ENCODE peak calls at places on chromosomes 6 and 20, in seven cellular contexts. P is thoracic aorta, E is heart left ventricle, H is brain microvascular endothelial cell, V is left ventricle myocardium inferior, R is uterus, T is transverse colon. O is an unnamed sample.

GRCh38 chr6:34235605-34236422 is 859 bp upstream of the HMGA1 start:
- DNase-seq in P (no peak), E (peak; percentile 71), H (peak; percentile 75), V (peak; percentile 64), R (peak; percentile 31), T (peak; percentile 70), O (peak; percentile 59)

GRCh38 chr6:96015321-96015790 is 418 bp upstream of the FUT9 start:
- DNase-seq in P (no peak), E (no peak), H (no peak), V (no peak), R (no peak), T (no peak), O (no peak)

GRCh38 chr20:25254986-25255680 is 7.2 kb downstream of the PYGB start:
- DNase-seq in P (no peak), E (peak; percentile 77), H (no peak), V (peak; percentile 67), R (no peak), T (peak; percentile 76), O (no peak)

GRCh38 chr6:105624055-105624454 is 221.2 kb upstream of the PREP start:
- DNase-seq in P (no peak), E (no peak), H (no peak), V (no peak), R (no peak), T (no peak), O (no peak)

GRCh38 chr6:117605169-117605826 is 3.0 kb upstream of the GOPC start:
- DNase-seq in P (no peak), E (peak; percentile 28), H (peak; percentile 56), V (no peak), R (peak; percentile 27), T (peak; percentile 57), O (peak; percentile 9)

GRCh38 chr20:19734811-19735210 is 23.2 kb upstream of the RIN2 start:
- DNase-seq in P (no peak), E (no peak), H (no peak), V (no peak), R (no peak), T (no peak), O (no peak)

GRCh38 chr6:170066679-170067078 is 224.2 kb downstream of the DLL1 start:
- DNase-seq in P (no peak), E (peak; percentile 9), H (no peak), V (no peak), R (peak; percentile 2), T (peak; percentile 4), O (peak; percentile 1)

GRCh38 chr6:131039345-131039680 is 23.7 kb downstream of the EPB41L2 start:
- DNase-seq in P (no peak), E (no peak), H (no peak), V (no peak), R (no peak), T (no peak), O (no peak)

GRCh38 chr20:33636776-33637175 is 25.4 kb upstream of the C20orf144 start:
- DNase-seq in P (no peak), E (no peak), H (no peak), V (no peak), R (no peak), T (no peak), O (no peak)

GRCh38 chr20:59163641-59164530 is at the start of gene ZNF831:
- DNase-seq in P (no peak), E (no peak), H (no peak), V (no peak), R (no peak), T (no peak), O (no peak)

GRCh38 chr6:6131492-6132109 is 124.9 kb upstream of the NRN1 start:
- DNase-seq in P (no peak), E (no peak), H (no peak), V (no peak), R (no peak), T (no peak), O (no peak)

GRCh38 chr6:96939019-96939805 is 14.7 kb downstream of the KLHL32 start:
- DNase-seq in P (no peak), E (no peak), H (peak; percentile 71), V (no peak), R (no peak), T (no peak), O (no peak)

GRCh38 chr6:32108094-32108627 is 977 bp downstream of the TNXB start:
- DNase-seq in P (no peak), E (peak; percentile 81), H (no peak), V (peak; percentile 80), R (peak; percentile 85), T (peak; percentile 48), O (peak; percentile 82)

GRCh38 chr6:117463762-117464665 is 18.5 kb upstream of the DCBLD1 start:
- DNase-seq in P (no peak), E (no peak), H (peak; percentile 82), V (no peak), R (no peak), T (no peak), O (no peak)

GRCh38 chr6:16505711-16506362 is 255.4 kb downstream of the ATXN1 start:
- DNase-seq in P (no peak), E (no peak), H (peak; percentile 27), V (no peak), R (peak; percentile 59), T (peak; percentile 15), O (peak; percentile 52)

GRCh38 chr6:31592396-31592771 is 422 bp downstream of the NCR3 start:
- DNase-seq in P (no peak), E (no peak), H (no peak), V (no peak), R (no peak), T (no peak), O (no peak)

GRCh38 chr20:11172881-11173280 is 499.1 kb upstream of the JAG1 start:
- DNase-seq in P (no peak), E (no peak), H (no peak), V (no peak), R (no peak), T (no peak), O (no peak)

GRCh38 chr6:134822920-134823430 is 126.9 kb downstream of the ALDH8A1 start:
- DNase-seq in P (no peak), E (peak; percentile 34), H (peak; percentile 85), V (peak; percentile 24), R (peak; percentile 22), T (peak; percentile 32), O (peak; percentile 47)

GRCh38 chr6:150528648-150529285 is 70.9 kb upstream of the PLEKHG1 start:
- DNase-seq in P (no peak), E (peak; percentile 71), H (peak; percentile 56), V (peak; percentile 53), R (peak; percentile 72), T (peak; percentile 34), O (peak; percentile 10)

GRCh38 chr20:21609221-21609620 is 95.4 kb upstream of the NKX2-2 start:
- DNase-seq in P (no peak), E (no peak), H (no peak), V (no peak), R (no peak), T (no peak), O (no peak)

GRCh38 chr6:127950566-127951141 is 49.8 kb upstream of the THEMIS start:
- DNase-seq in P (no peak), E (no peak), H (no peak), V (no peak), R (no peak), T (no peak), O (no peak)

GRCh38 chr6:68443704-68444103 is 191.4 kb upstream of the ADGRB3 start:
- DNase-seq in P (no peak), E (no peak), H (no peak), V (no peak), R (no peak), T (no peak), O (no peak)

GRCh38 chr6:135087803-135088202 is 33.2 kb upstream of the HBS1L start:
- DNase-seq in P (no peak), E (no peak), H (no peak), V (no peak), R (no peak), T (no peak), O (no peak)

GRCh38 chr6:106763361-106763760 is 134.0 kb downstream of the QRSL1 start:
- DNase-seq in P (no peak), E (no peak), H (no peak), V (no peak), R (no peak), T (no peak), O (no peak)

GRCh38 chr20:38579219-38579618 is 1.8 kb upstream of the ADIG start:
- DNase-seq in P (no peak), E (peak; percentile 38), H (peak; percentile 13), V (peak; percentile 53), R (no peak), T (no peak), O (no peak)

GRCh38 chr20:38873050-38873581 is 53.1 kb upstream of the FAM83D start:
- DNase-seq in P (no peak), E (no peak), H (no peak), V (no peak), R (no peak), T (peak; percentile 65), O (no peak)

GRCh38 chr6:28802417-28803336 is 121.1 kb downstream of the TRIM27 start:
- DNase-seq in P (no peak), E (no peak), H (peak; percentile 84), V (no peak), R (no peak), T (no peak), O (no peak)

GRCh38 chr20:61629361-61630239 is 377.5 kb downstream of the CDH4 start:
- DNase-seq in P (no peak), E (no peak), H (no peak), V (no peak), R (no peak), T (no peak), O (no peak)

DNA sequence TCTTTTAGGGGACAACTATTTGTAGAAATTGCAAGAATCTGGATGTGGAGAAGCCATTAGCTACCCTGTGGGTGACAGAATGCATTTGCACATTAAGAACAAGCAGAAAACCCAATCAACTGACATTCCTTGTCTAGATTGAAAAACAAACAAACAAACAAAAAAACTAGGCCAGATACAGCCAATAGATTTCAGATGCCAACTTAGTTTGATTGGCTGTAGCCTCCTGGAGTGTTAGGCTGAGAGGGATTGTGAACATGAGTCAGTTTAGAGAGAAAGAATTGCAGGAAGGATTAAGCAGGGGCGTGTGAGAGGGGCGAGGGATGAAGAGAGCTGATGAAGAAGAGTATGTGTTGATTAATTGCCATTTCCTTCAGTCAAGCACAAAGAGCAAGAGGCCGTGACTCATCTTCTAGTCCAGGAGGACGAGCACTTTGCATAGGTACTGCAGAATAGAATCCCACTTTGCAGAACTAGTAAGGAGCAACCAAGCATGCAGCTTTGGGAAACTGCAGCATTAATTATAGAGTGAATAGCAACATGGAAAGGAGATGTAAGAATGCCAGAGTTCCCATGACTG is 188.0 kb upstream of the RAB32 start:
- DNase-seq in P (no peak), E (no peak), H (no peak), V (no peak), R (no peak), T (no peak), O (no peak)
- H3K27ac ChIP-seq in P (no peak overlapping the region), E (no peak overlapping the region), H (no peak overlapping the region), V (no peak overlapping the region), R (no peak overlapping the region), T (no peak overlapping the region), O (no peak overlapping the region)

GRCh38 chr6:17706580-17707370 is at the start of gene NUP153:
- DNase-seq in P (peak; percentile 94), E (peak; percentile 99), H (peak; percentile 98), V (peak; percentile 99), R (peak; percentile 100), T (peak; percentile 100), O (peak; percentile 98)
- TF ChIP-seq CTCF in P (no peak), E (no peak), H (no peak), V (no peak), R (no peak), T (no peak), O (no peak)

GRCh38 chr20:44643154-44643519 is 8.4 kb downstream of the ADA start:
- DNase-seq in P (no peak), E (no peak), H (no peak), V (no peak), R (no peak), T (no peak), O (no peak)
- H3K27ac ChIP-seq in P (peak overlapping the region; percentile 46), E (peak overlapping the region; percentile 81), H (peak overlapping the region; percentile 91), V (peak overlapping the region; percentile 90), R (peak overlapping the region; percentile 60), T (peak overlapping the region; percentile 83), O (no peak overlapping the region)

GRCh38 chr6:164417537-164417936 is 891.9 kb downstream of the C6orf118 start:
- DNase-seq in P (no peak), E (no peak), H (no peak), V (no peak), R (no peak), T (no peak), O (no peak)
- TF ChIP-seq CTCF in P (no peak), E (no peak), H (peak; percentile 38), V (no peak), R (no peak), T (no peak), O (no peak)

O was measured in ovary.